ENCODE peak calls at places on chromosomes 6 and 20, in nine cellular contexts. One of them, this sample, is unnamed.

GRCh38 chr20:43916875-43917371 is 2.3 kb downstream of the TOX2 start:
- DNase-seq in astrocyte: peak; percentile 25
- DNase-seq in sigmoid colon: no peak
- DNase-seq in fibroblast of mammary gland: peak; percentile 32
- DNase-seq in body of pancreas: no peak
- DNase-seq in GM23248: peak; percentile 37
- DNase-seq in upper lobe of right lung: peak; percentile 51
- DNase-seq in spleen: no peak
- DNase-seq in brain microvascular endothelial cell: no peak
- DNase-seq in this sample: no peak

GRCh38 chr20:45470262-45470931 is 844 bp downstream of the WFDC2 start:
- DNase-seq in sigmoid colon: peak; percentile 87
- DNase-seq in astrocyte: no peak
- DNase-seq in spleen: no peak
- DNase-seq in GM23248: peak; percentile 54
- DNase-seq in fibroblast of mammary gland: peak; percentile 7
- DNase-seq in brain microvascular endothelial cell: no peak
- DNase-seq in body of pancreas: peak; percentile 65
- DNase-seq in upper lobe of right lung: peak; percentile 90
- DNase-seq in this sample: no peak

GRCh38 chr6:121222656-121223055 is 111.6 kb downstream of the TBC1D32 start:
- DNase-seq in body of pancreas: no peak
- DNase-seq in spleen: no peak
- DNase-seq in brain microvascular endothelial cell: peak; percentile 45
- DNase-seq in upper lobe of right lung: no peak
- DNase-seq in GM23248: peak; percentile 81
- DNase-seq in sigmoid colon: no peak
- DNase-seq in fibroblast of mammary gland: peak; percentile 86
- DNase-seq in astrocyte: peak; percentile 55
- DNase-seq in this sample: no peak

GRCh38 chr20:7693761-7694160 is 246.5 kb downstream of the HAO1 start:
- DNase-seq in brain microvascular endothelial cell: no peak
- DNase-seq in GM23248: no peak
- DNase-seq in sigmoid colon: no peak
- DNase-seq in fibroblast of mammary gland: peak; percentile 15
- DNase-seq in astrocyte: peak; percentile 87
- DNase-seq in spleen: no peak
- DNase-seq in body of pancreas: no peak
- DNase-seq in upper lobe of right lung: no peak
- DNase-seq in this sample: no peak

GRCh38 chr6:7135755-7136154 is 28.0 kb downstream of the RREB1 start:
- DNase-seq in upper lobe of right lung: no peak
- DNase-seq in spleen: no peak
- DNase-seq in GM23248: no peak
- DNase-seq in body of pancreas: no peak
- DNase-seq in astrocyte: no peak
- DNase-seq in sigmoid colon: no peak
- DNase-seq in brain microvascular endothelial cell: no peak
- DNase-seq in fibroblast of mammary gland: no peak
- DNase-seq in this sample: no peak

GRCh38 chr6:24902782-24903181 is 33.0 kb downstream of the RIPOR2 start:
- DNase-seq in spleen: no peak
- DNase-seq in body of pancreas: no peak
- DNase-seq in sigmoid colon: no peak
- DNase-seq in fibroblast of mammary gland: peak; percentile 94
- DNase-seq in astrocyte: peak; percentile 88
- DNase-seq in brain microvascular endothelial cell: peak; percentile 87
- DNase-seq in GM23248: peak; percentile 88
- DNase-seq in upper lobe of right lung: no peak
- DNase-seq in this sample: no peak

GRCh38 chr6:134247271-134247833 is 70.6 kb downstream of the SGK1 start:
- DNase-seq in body of pancreas: peak; percentile 27
- DNase-seq in sigmoid colon: no peak
- DNase-seq in spleen: peak; percentile 76
- DNase-seq in fibroblast of mammary gland: no peak
- DNase-seq in upper lobe of right lung: no peak
- DNase-seq in brain microvascular endothelial cell: no peak
- DNase-seq in astrocyte: no peak
- DNase-seq in GM23248: no peak
- DNase-seq in this sample: no peak

GRCh38 chr6:134590449-134590848 is 272.5 kb upstream of the SGK1 start:
- DNase-seq in GM23248: peak; percentile 89
- DNase-seq in spleen: no peak
- DNase-seq in fibroblast of mammary gland: peak; percentile 77
- DNase-seq in body of pancreas: no peak
- DNase-seq in upper lobe of right lung: no peak
- DNase-seq in sigmoid colon: no peak
- DNase-seq in brain microvascular endothelial cell: peak; percentile 57
- DNase-seq in astrocyte: peak; percentile 43
- DNase-seq in this sample: no peak

GRCh38 chr20:10447028-10447427 is 11.9 kb downstream of the SLX4IP start:
- DNase-seq in brain microvascular endothelial cell: peak; percentile 66
- DNase-seq in sigmoid colon: no peak
- DNase-seq in body of pancreas: peak; percentile 40
- DNase-seq in fibroblast of mammary gland: peak; percentile 82
- DNase-seq in astrocyte: peak; percentile 77
- DNase-seq in spleen: no peak
- DNase-seq in GM23248: peak; percentile 70
- DNase-seq in upper lobe of right lung: no peak
- DNase-seq in this sample: peak; percentile 30

GRCh38 chr6:75268121-75268987 is 16.2 kb downstream of the TMEM30A start:
- DNase-seq in upper lobe of right lung: no peak
- DNase-seq in spleen: no peak
- DNase-seq in GM23248: peak; percentile 52
- DNase-seq in fibroblast of mammary gland: peak; percentile 49
- DNase-seq in body of pancreas: no peak
- DNase-seq in sigmoid colon: no peak
- DNase-seq in brain microvascular endothelial cell: no peak
- DNase-seq in astrocyte: peak; percentile 48
- DNase-seq in this sample: no peak

GRCh38 chr6:109130065-109130464 is 34.8 kb downstream of the CEP57L1 start:
- DNase-seq in sigmoid colon: no peak
- DNase-seq in fibroblast of mammary gland: no peak
- DNase-seq in brain microvascular endothelial cell: no peak
- DNase-seq in GM23248: no peak
- DNase-seq in upper lobe of right lung: no peak
- DNase-seq in spleen: no peak
- DNase-seq in astrocyte: no peak
- DNase-seq in body of pancreas: no peak
- DNase-seq in this sample: no peak

GRCh38 chr6:31815025-31815838 is at the start of the genes HSPA1A and HSPA1L:
- DNase-seq in upper lobe of right lung: peak; percentile 94
- DNase-seq in body of pancreas: peak; percentile 94
- DNase-seq in spleen: peak; percentile 94
- DNase-seq in astrocyte: peak; percentile 91
- DNase-seq in GM23248: peak; percentile 96
- DNase-seq in brain microvascular endothelial cell: peak; percentile 97
- DNase-seq in sigmoid colon: peak; percentile 99
- DNase-seq in fibroblast of mammary gland: peak; percentile 91
- DNase-seq in this sample: peak; percentile 89

GRCh38 chr6:81634155-81634880 is 118.2 kb downstream of the TENT5A start:
- DNase-seq in body of pancreas: peak; percentile 5
- DNase-seq in fibroblast of mammary gland: no peak
- DNase-seq in spleen: no peak
- DNase-seq in brain microvascular endothelial cell: no peak
- DNase-seq in sigmoid colon: no peak
- DNase-seq in astrocyte: no peak
- DNase-seq in GM23248: no peak
- DNase-seq in upper lobe of right lung: no peak
- DNase-seq in this sample: no peak

GRCh38 chr6:138278326-138278725 is 60.0 kb upstream of the PBOV1 start:
- DNase-seq in body of pancreas: peak; percentile 49
- DNase-seq in astrocyte: peak; percentile 6
- DNase-seq in GM23248: peak; percentile 62
- DNase-seq in sigmoid colon: no peak
- DNase-seq in brain microvascular endothelial cell: peak; percentile 34
- DNase-seq in fibroblast of mammary gland: peak; percentile 48
- DNase-seq in spleen: no peak
- DNase-seq in upper lobe of right lung: no peak
- DNase-seq in this sample: no peak

GRCh38 chr6:43712590-43712989 is 25.0 kb upstream of the MRPS18A start:
- DNase-seq in upper lobe of right lung: no peak
- DNase-seq in GM23248: no peak
- DNase-seq in astrocyte: no peak
- DNase-seq in fibroblast of mammary gland: no peak
- DNase-seq in brain microvascular endothelial cell: no peak
- DNase-seq in spleen: no peak
- DNase-seq in sigmoid colon: peak; percentile 7
- DNase-seq in body of pancreas: no peak
- DNase-seq in this sample: no peak

GRCh38 chr6:43707767-43708166 is 20.2 kb upstream of the MRPS18A start:
- DNase-seq in brain microvascular endothelial cell: no peak
- DNase-seq in GM23248: no peak
- DNase-seq in spleen: no peak
- DNase-seq in upper lobe of right lung: no peak
- DNase-seq in fibroblast of mammary gland: no peak
- DNase-seq in astrocyte: no peak
- DNase-seq in body of pancreas: no peak
- DNase-seq in sigmoid colon: no peak
- DNase-seq in this sample: no peak

GRCh38 chr6:43707269-43707668 is 19.7 kb upstream of the MRPS18A start:
- DNase-seq in spleen: no peak
- DNase-seq in body of pancreas: no peak
- DNase-seq in sigmoid colon: no peak
- DNase-seq in upper lobe of right lung: no peak
- DNase-seq in brain microvascular endothelial cell: no peak
- DNase-seq in astrocyte: no peak
- DNase-seq in fibroblast of mammary gland: no peak
- DNase-seq in GM23248: no peak
- DNase-seq in this sample: no peak

GRCh38 chr6:43708857-43709653 is 21.5 kb upstream of the MRPS18A start:
- DNase-seq in brain microvascular endothelial cell: peak; percentile 61
- DNase-seq in fibroblast of mammary gland: peak; percentile 96
- DNase-seq in body of pancreas: no peak
- DNase-seq in upper lobe of right lung: no peak
- DNase-seq in astrocyte: peak; percentile 85
- DNase-seq in spleen: no peak
- DNase-seq in GM23248: peak; percentile 93
- DNase-seq in sigmoid colon: peak; percentile 75
- DNase-seq in this sample: no peak

GRCh38 chr6:43709654-43710303 is 22.2 kb upstream of the MRPS18A start:
- DNase-seq in GM23248: no peak
- DNase-seq in sigmoid colon: peak; percentile 63
- DNase-seq in astrocyte: no peak
- DNase-seq in fibroblast of mammary gland: no peak
- DNase-seq in spleen: no peak
- DNase-seq in brain microvascular endothelial cell: no peak
- DNase-seq in upper lobe of right lung: peak; percentile 18
- DNase-seq in body of pancreas: no peak
- DNase-seq in this sample: no peak
- H3K4me3 ChIP-seq in GM23248: no peak overlapping the region
- H3K4me3 ChIP-seq in sigmoid colon: no peak overlapping the region
- H3K4me3 ChIP-seq in astrocyte: no peak overlapping the region
- H3K4me3 ChIP-seq in fibroblast of mammary gland: no peak overlapping the region
- H3K4me3 ChIP-seq in spleen: no peak overlapping the region
- H3K4me3 ChIP-seq in brain microvascular endothelial cell: no peak overlapping the region
- H3K4me3 ChIP-seq in upper lobe of right lung: no peak overlapping the region
- H3K4me3 ChIP-seq in body of pancreas: no peak overlapping the region
- H3K4me3 ChIP-seq in this sample: no peak overlapping the region

GRCh38 chr6:15503346-15503680 is 159.5 kb downstream of the DTNBP1 start:
- DNase-seq in GM23248: no peak
- DNase-seq in brain microvascular endothelial cell: no peak
- DNase-seq in astrocyte: no peak
- DNase-seq in upper lobe of right lung: no peak
- DNase-seq in body of pancreas: no peak
- DNase-seq in spleen: peak; percentile 20
- DNase-seq in fibroblast of mammary gland: no peak
- DNase-seq in sigmoid colon: peak; percentile 61
- DNase-seq in this sample: no peak

GRCh38 chr6:15504581-15505350 is 158.1 kb downstream of the DTNBP1 start:
- DNase-seq in fibroblast of mammary gland: peak; percentile 98
- DNase-seq in brain microvascular endothelial cell: peak; percentile 94
- DNase-seq in upper lobe of right lung: peak; percentile 70
- DNase-seq in astrocyte: peak; percentile 95
- DNase-seq in body of pancreas: peak; percentile 62
- DNase-seq in spleen: peak; percentile 76
- DNase-seq in GM23248: peak; percentile 96
- DNase-seq in sigmoid colon: peak; percentile 92
- DNase-seq in this sample: peak; percentile 93

GRCh38 chr6:15502451-15503345 is 160.1 kb downstream of the DTNBP1 start:
- DNase-seq in sigmoid colon: peak; percentile 57
- DNase-seq in spleen: peak; percentile 39
- DNase-seq in fibroblast of mammary gland: no peak
- DNase-seq in brain microvascular endothelial cell: no peak
- DNase-seq in upper lobe of right lung: peak; percentile 34
- DNase-seq in GM23248: no peak
- DNase-seq in astrocyte: no peak
- DNase-seq in body of pancreas: no peak
- DNase-seq in this sample: no peak

GRCh38 chr6:15505463-15505918 is 157.3 kb downstream of the DTNBP1 start:
- DNase-seq in astrocyte: no peak
- DNase-seq in GM23248: no peak
- DNase-seq in body of pancreas: no peak
- DNase-seq in sigmoid colon: peak; percentile 66
- DNase-seq in upper lobe of right lung: peak; percentile 48
- DNase-seq in fibroblast of mammary gland: no peak
- DNase-seq in brain microvascular endothelial cell: no peak
- DNase-seq in spleen: peak; percentile 74
- DNase-seq in this sample: no peak

GRCh38 chr6:15504040-15504491 is 158.8 kb downstream of the DTNBP1 start:
- DNase-seq in sigmoid colon: peak; percentile 85
- DNase-seq in fibroblast of mammary gland: peak; percentile 62
- DNase-seq in upper lobe of right lung: peak; percentile 64
- DNase-seq in body of pancreas: no peak
- DNase-seq in GM23248: peak; percentile 41
- DNase-seq in brain microvascular endothelial cell: peak; percentile 28
- DNase-seq in spleen: peak; percentile 47
- DNase-seq in astrocyte: no peak
- DNase-seq in this sample: no peak
- H3K4me3 ChIP-seq in sigmoid colon: no peak overlapping the region
- H3K4me3 ChIP-seq in fibroblast of mammary gland: peak overlapping the region; percentile 11
- H3K4me3 ChIP-seq in upper lobe of right lung: peak overlapping the region; percentile 12
- H3K4me3 ChIP-seq in body of pancreas: no peak overlapping the region
- H3K4me3 ChIP-seq in GM23248: peak overlapping the region; percentile 40
- H3K4me3 ChIP-seq in brain microvascular endothelial cell: no peak overlapping the region
- H3K4me3 ChIP-seq in spleen: no peak overlapping the region
- H3K4me3 ChIP-seq in astrocyte: no peak overlapping the region
- H3K4me3 ChIP-seq in this sample: peak overlapping the region; percentile 20

GRCh38 chr20:30922129-30922528 is 335.3 kb upstream of the DEFB115 start:
- DNase-seq in brain microvascular endothelial cell: no peak
- DNase-seq in spleen: peak; percentile 57
- DNase-seq in GM23248: no peak
- DNase-seq in fibroblast of mammary gland: no peak
- DNase-seq in body of pancreas: no peak
- DNase-seq in astrocyte: no peak
- DNase-seq in upper lobe of right lung: peak; percentile 58
- DNase-seq in sigmoid colon: no peak
- DNase-seq in this sample: no peak
- H3K4me3 ChIP-seq in brain microvascular endothelial cell: no peak overlapping the region
- H3K4me3 ChIP-seq in spleen: no peak overlapping the region
- H3K4me3 ChIP-seq in GM23248: no peak overlapping the region
- H3K4me3 ChIP-seq in fibroblast of mammary gland: no peak overlapping the region
- H3K4me3 ChIP-seq in body of pancreas: no peak overlapping the region
- H3K4me3 ChIP-seq in astrocyte: no peak overlapping the region
- H3K4me3 ChIP-seq in upper lobe of right lung: no peak overlapping the region
- H3K4me3 ChIP-seq in sigmoid colon: no peak overlapping the region
- H3K4me3 ChIP-seq in this sample: no peak overlapping the region

DNA sequence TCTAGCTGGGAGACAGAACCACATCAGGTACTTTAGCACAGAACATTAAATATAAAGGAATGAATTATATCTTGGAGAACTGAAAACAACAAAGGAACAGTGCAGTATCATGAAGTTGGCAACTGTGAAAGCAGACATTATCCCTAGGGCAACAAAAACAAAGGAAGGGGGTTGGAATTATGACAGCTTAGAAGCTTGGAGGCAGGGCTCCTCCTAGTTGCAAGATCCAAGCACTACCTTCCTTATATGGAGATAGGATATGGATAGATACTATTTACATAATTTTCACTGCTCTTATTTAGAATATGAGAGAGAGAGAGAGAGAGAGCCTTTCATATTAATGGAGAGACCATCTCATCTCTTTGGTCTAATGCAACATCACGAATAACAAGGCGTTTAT is 27.0 kb downstream of the TMEM14A start:
- DNase-seq in astrocyte: no peak
- DNase-seq in sigmoid colon: no peak
- DNase-seq in upper lobe of right lung: no peak
- DNase-seq in body of pancreas: no peak
- DNase-seq in spleen: no peak
- DNase-seq in GM23248: peak; percentile 12
- DNase-seq in fibroblast of mammary gland: peak; percentile 9
- DNase-seq in brain microvascular endothelial cell: no peak
- DNase-seq in this sample: no peak
- H3K4me3 ChIP-seq in astrocyte: no peak overlapping the region
- H3K4me3 ChIP-seq in sigmoid colon: no peak overlapping the region
- H3K4me3 ChIP-seq in upper lobe of right lung: no peak overlapping the region
- H3K4me3 ChIP-seq in body of pancreas: no peak overlapping the region
- H3K4me3 ChIP-seq in spleen: no peak overlapping the region
- H3K4me3 ChIP-seq in GM23248: no peak overlapping the region
- H3K4me3 ChIP-seq in fibroblast of mammary gland: no peak overlapping the region
- H3K4me3 ChIP-seq in brain microvascular endothelial cell: no peak overlapping the region
- H3K4me3 ChIP-seq in this sample: no peak overlapping the region

This sample was measured in HFF-Myc.